ENCODE peak calls at places on chromosomes 13 and 19, in six cellular contexts. A, Q, J, L, R and S are unnamed samples.

GRCh38 chr19:18453269-18454024 is 15.5 kb upstream of the ISYNA1 start:
- DNase-seq in A (no peak), Q (no peak), J (peak), L (no peak), R (peak), S (no peak)

GRCh38 chr19:28358604-28359003 is 854.3 kb downstream of the UQCRFS1 start:
- DNase-seq in A (no peak), Q (peak), J (no peak), L (no peak), R (no peak), S (no peak)

GRCh38 chr19:33310606-33311325 is 8.4 kb upstream of the CEBPA start:
- DNase-seq in A (no peak), Q (peak), J (no peak), L (no peak), R (no peak), S (no peak)

GRCh38 chr19:1026189-1027019 is at the start of gene CNN2:
- DNase-seq in A (peak), Q (peak), J (peak), L (peak), R (peak), S (peak)

GRCh38 chr13:37105251-37105714 is at the start of gene CSNK1A1L:
- DNase-seq in A (no peak), Q (no peak), J (no peak), L (no peak), R (no peak), S (no peak)

GRCh38 chr13:36548129-36548528 is 115.8 kb downstream of the CCNA1 start:
- DNase-seq in A (no peak), Q (no peak), J (no peak), L (no peak), R (no peak), S (no peak)

GRCh38 chr19:31096930-31097329 is 252.3 kb downstream of the TSHZ3 start:
- DNase-seq in A (no peak), Q (no peak), J (no peak), L (no peak), R (no peak), S (no peak)

GRCh38 chr13:45258339-45258685 is 57.5 kb upstream of the KCTD4 start:
- DNase-seq in A (no peak), Q (no peak), J (no peak), L (no peak), R (no peak), S (no peak)

GRCh38 chr19:17787274-17787913 is 7.5 kb upstream of the B3GNT3 start:
- DNase-seq in A (no peak), Q (no peak), J (no peak), L (no peak), R (no peak), S (no peak)

GRCh38 chr13:45337395-45337794 is 3.6 kb downstream of the TPT1 start:
- DNase-seq in A (no peak), Q (no peak), J (no peak), L (no peak), R (no peak), S (no peak)

GRCh38 chr19:10291554-10292205 is 1.9 kb downstream of the ICAM5 start:
- DNase-seq in A (no peak), Q (no peak), J (no peak), L (no peak), R (no peak), S (no peak)

GRCh38 chr19:12665281-12665573 is 1.3 kb downstream of the MAN2B1 start:
- DNase-seq in A (peak), Q (no peak), J (no peak), L (no peak), R (no peak), S (no peak)

GRCh38 chr19:2770055-2771013 is 12.7 kb downstream of the SGTA start:
- DNase-seq in A (no peak), Q (no peak), J (no peak), L (no peak), R (no peak), S (no peak)

GRCh38 chr19:5170329-5170745 is 170.3 kb downstream of the PTPRS start:
- DNase-seq in A (peak), Q (peak), J (no peak), L (peak), R (peak), S (peak)

GRCh38 chr19:42345191-42345812 is 19.9 kb downstream of the MEGF8 start:
- DNase-seq in A (no peak), Q (no peak), J (no peak), L (no peak), R (no peak), S (no peak)

GRCh38 chr19:2678043-2678671 is 24.3 kb downstream of the GNG7 start:
- DNase-seq in A (peak), Q (no peak), J (no peak), L (no peak), R (no peak), S (no peak)

GRCh38 chr19:1125601-1126533 is 22.1 kb downstream of the GPX4 start:
- DNase-seq in A (no peak), Q (no peak), J (no peak), L (no peak), R (no peak), S (no peak)

GRCh38 chr13:110524484-110525254 is 36.9 kb downstream of the RAB20 start:
- DNase-seq in A (no peak), Q (no peak), J (no peak), L (no peak), R (no peak), S (no peak)

GRCh38 chr13:32033744-32034143 is 2.2 kb downstream of the FRY start:
- DNase-seq in A (no peak), Q (no peak), J (no peak), L (no peak), R (no peak), S (no peak)

GRCh38 chr19:16001481-16002312 is 52.9 kb downstream of the OR10H4 start:
- DNase-seq in A (no peak), Q (no peak), J (peak), L (no peak), R (no peak), S (no peak)

GRCh38 chr19:18996796-18997394 is 36.4 kb downstream of the SUGP2 start:
- DNase-seq in A (no peak), Q (no peak), J (no peak), L (no peak), R (no peak), S (no peak)

GRCh38 chr13:30038884-30039283 is 188.5 kb upstream of the UBL3 start:
- DNase-seq in A (no peak), Q (no peak), J (peak), L (no peak), R (no peak), S (no peak)

GRCh38 chr19:44808463-44809371 is at the start of gene BCAM:
- DNase-seq in A (no peak), Q (peak), J (no peak), L (peak), R (peak), S (peak)

GRCh38 chr13:28273919-28274318 is 135.6 kb downstream of the PAN3 start:
- DNase-seq in A (no peak), Q (peak), J (no peak), L (no peak), R (no peak), S (no peak)

GRCh38 chr13:110593430-110594130 is 21.8 kb upstream of the NAXD start:
- DNase-seq in A (no peak), Q (peak), J (peak), L (no peak), R (peak), S (no peak)

GRCh38 chr19:1394252-1395193 is 6.8 kb downstream of the GAMT start:
- DNase-seq in A (no peak), Q (no peak), J (no peak), L (no peak), R (no peak), S (no peak)

GRCh38 chr13:73767747-73768315 is 366.4 kb downstream of the KLF12 start:
- DNase-seq in A (no peak), Q (peak), J (peak), L (peak), R (peak), S (no peak)

GRCh38 chr13:44312898-44313551 is 60.6 kb upstream of the SERP2 start:
- DNase-seq in A (no peak), Q (no peak), J (peak), L (no peak), R (peak), S (no peak)

GRCh38 chr13:41533676-41534075 is 76.3 kb downstream of the RGCC start:
- DNase-seq in A (no peak), Q (no peak), J (no peak), L (no peak), R (no peak), S (no peak)

GRCh38 chr19:21568816-21569496 is 63.6 kb downstream of the ZNF429 start:
- DNase-seq in A (peak), Q (peak), J (peak), L (no peak), R (no peak), S (no peak)

GRCh38 chr19:57664269-57665127 is 4.2 kb upstream of the ZSCAN4 start:
- DNase-seq in A (peak), Q (peak), J (peak), L (peak), R (no peak), S (peak)

GRCh38 chr19:21321996-21322395 is 7.2 kb downstream of the ZNF708 start:
- DNase-seq in A (no peak), Q (no peak), J (no peak), L (no peak), R (no peak), S (no peak)

GRCh38 chr13:94233401-94233800 is 246.1 kb downstream of the DCT start:
- DNase-seq in A (no peak), Q (no peak), J (peak), L (no peak), R (peak), S (no peak)

GRCh38 chr19:4186087-4186993 is 3.9 kb downstream of the ANKRD24 start:
- DNase-seq in A (peak), Q (peak), J (peak), L (peak), R (peak), S (peak)

GRCh38 chr19:45145270-45146189 is 15.3 kb downstream of the NKPD1 start:
- DNase-seq in A (no peak), Q (no peak), J (no peak), L (no peak), R (no peak), S (no peak)

GRCh38 chr19:3669134-3669436 is 31.2 kb downstream of the PIP5K1C start:
- DNase-seq in A (no peak), Q (no peak), J (no peak), L (no peak), R (no peak), S (no peak)

GRCh38 chr19:56159009-56159501 is 16.8 kb upstream of the GALP start:
- DNase-seq in A (no peak), Q (no peak), J (no peak), L (no peak), R (no peak), S (no peak)

GRCh38 chr19:56159616-56160271 is 16.1 kb upstream of the GALP start:
- DNase-seq in A (no peak), Q (no peak), J (no peak), L (no peak), R (no peak), S (no peak)

GRCh38 chr19:56161534-56161933 is 14.3 kb upstream of the GALP start:
- DNase-seq in A (no peak), Q (no peak), J (no peak), L (no peak), R (no peak), S (no peak)

GRCh38 chr19:56163097-56163496 is 12.7 kb upstream of the GALP start:
- DNase-seq in A (no peak), Q (no peak), J (no peak), L (no peak), R (no peak), S (no peak)

GRCh38 chr19:56162258-56162657 is 13.6 kb upstream of the GALP start:
- DNase-seq in A (no peak), Q (no peak), J (no peak), L (no peak), R (no peak), S (no peak)
- TF ChIP-seq CTCF in A (no peak), Q (no peak), J (no peak), L (no peak), R (no peak), S (no peak)

GRCh38 chr19:14147797-14148605 is 11.6 kb upstream of the ASF1B start:
- DNase-seq in A (no peak), Q (peak), J (peak), L (peak), R (peak), S (peak)
- TF ChIP-seq CTCF in A (no peak), Q (peak), J (peak), L (peak), R (peak), S (peak)

DNA sequence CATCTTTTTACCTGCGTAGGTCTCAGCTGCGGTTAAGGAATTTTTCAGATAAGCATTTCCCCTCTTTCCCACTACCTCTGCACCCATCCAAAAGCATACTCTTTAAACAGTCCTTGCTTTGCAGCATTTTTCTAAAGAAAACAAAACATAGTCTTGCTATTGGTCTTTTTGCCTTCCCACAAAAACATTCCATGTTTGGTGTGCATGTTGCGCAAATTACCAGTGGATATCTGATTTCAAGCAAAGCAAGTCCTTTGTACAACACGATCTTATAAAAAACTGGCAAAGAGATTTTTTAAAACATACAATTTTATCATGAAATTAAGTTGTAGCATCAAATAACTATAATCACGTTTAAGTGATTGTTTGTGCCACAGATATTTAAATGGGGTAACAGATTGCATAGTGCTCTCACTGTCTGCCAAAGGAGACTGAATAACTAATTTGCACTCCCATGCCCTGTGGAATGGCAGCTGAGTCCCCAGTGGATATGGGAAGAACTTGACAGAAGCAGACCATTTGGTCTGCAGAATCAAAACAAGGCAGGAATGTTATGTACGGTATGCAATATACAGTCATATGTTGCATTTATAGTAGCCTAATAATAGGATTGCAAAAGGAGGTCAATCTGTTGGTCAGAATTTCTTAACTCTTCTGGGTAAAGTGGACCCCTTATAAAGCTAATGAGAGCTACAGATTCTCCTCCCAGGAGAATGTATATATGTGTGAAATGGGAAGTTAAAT is 285.7 kb downstream of the TBC1D4 start:
- DNase-seq in A (no peak), Q (no peak), J (no peak), L (no peak), R (no peak), S (no peak)
- TF ChIP-seq CTCF in A (no peak), Q (no peak), J (no peak), L (no peak), R (no peak), S (no peak)

DNA sequence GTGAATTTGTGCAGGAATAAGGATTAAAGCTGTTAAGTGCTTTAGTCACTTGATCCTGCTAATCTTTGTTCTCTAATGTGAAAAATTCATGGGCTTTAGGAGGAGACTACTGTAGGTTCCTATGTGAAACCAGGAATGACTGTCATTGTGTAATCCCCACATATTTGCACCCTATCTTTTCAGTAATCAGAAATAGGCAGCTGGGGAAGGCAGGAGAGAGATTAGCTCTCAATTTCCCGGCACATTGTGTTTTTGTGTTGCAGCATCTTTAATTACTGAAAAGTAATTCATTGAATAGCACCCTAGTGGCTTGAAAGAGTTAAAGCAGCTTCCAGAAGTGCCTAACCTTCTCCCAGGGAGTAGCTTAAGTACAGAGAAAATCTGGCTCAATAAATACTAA is 282.9 kb downstream of the OLFM4 start:
- DNase-seq in A (no peak), Q (peak), J (no peak), L (no peak), R (no peak), S (no peak)
- TF ChIP-seq CTCF in A (no peak), Q (peak), J (no peak), L (peak), R (no peak), S (peak)